ENCODE peak calls at places on chromosome 13, in five cellular contexts. W, Z, E, R and P are unnamed samples.

GRCh38 chr13:100392709-100393630 is 195.6 kb downstream of the GGACT start:
- DNase-seq in W (peak; percentile 88), Z (peak; percentile 98), E (peak; percentile 84), R (peak; percentile 100), P (peak; percentile 98)

GRCh38 chr13:74838096-74838495 is 643.9 kb downstream of the TBC1D4 start:
- DNase-seq in W (no peak), Z (no peak), E (no peak), R (no peak), P (no peak)

GRCh38 chr13:47897411-47898050 is 103.5 kb downstream of the SUCLA2 start:
- DNase-seq in W (no peak), Z (no peak), E (peak; percentile 23), R (peak; percentile 54), P (no peak)

GRCh38 chr13:92196566-92197256 is 798.3 kb downstream of the GPC5 start:
- DNase-seq in W (no peak), Z (no peak), E (no peak), R (peak; percentile 23), P (peak; percentile 41)

GRCh38 chr13:85141425-85141824 is 657.8 kb downstream of the SLITRK6 start:
- DNase-seq in W (no peak), Z (no peak), E (no peak), R (no peak), P (no peak)

GRCh38 chr13:24083722-24084421 is 76.6 kb upstream of the SPATA13 start:
- DNase-seq in W (no peak), Z (no peak), E (no peak), R (no peak), P (no peak)

GRCh38 chr13:101640797-101641400 is 188.4 kb downstream of the ITGBL1 start:
- DNase-seq in W (no peak), Z (no peak), E (peak; percentile 73), R (peak; percentile 34), P (no peak)

GRCh38 chr13:42525035-42525504 is 48.9 kb upstream of the TNFSF11 start:
- DNase-seq in W (no peak), Z (no peak), E (peak; percentile 91), R (peak; percentile 80), P (no peak)